ENCODE peak calls at places on chromosomes 4 and X, in ten cellular contexts. F is CD4-positive, alpha-beta T cell; Y is GM13977; H is AG09319; R is RWPE1; O is A549; W is BE2C; B is nephron progenitor cell; P is fibroblast of mammary gland; K is kidney. C is an unnamed sample.

GRCh38 chrX:35289952-35290351 is 347.4 kb downstream of the FAM47B start:
- DNase-seq in B (no peak), R (no peak), P (no peak), Y (no peak), H (no peak), K (no peak), F (no peak), W (no peak), O (no peak), C (no peak)

GRCh38 chr4:84159767-84160166 is 339.3 kb downstream of the NKX6-1 start:
- DNase-seq in B (peak; percentile 44), F (no peak), W (peak; percentile 69), P (peak; percentile 5), O (peak; percentile 4), K (no peak), R (no peak), Y (no peak), H (no peak), C (peak; percentile 32)

GRCh38 chrX:118824173-118824782 is 654 bp downstream of the ZCCHC12 start:
- DNase-seq in R (no peak), P (no peak), Y (no peak), W (no peak), H (no peak), O (no peak), B (peak; percentile 48), K (no peak), F (no peak), C (peak; percentile 23)

GRCh38 chr4:12846368-12846767 is 637.8 kb downstream of the RAB28 start:
- DNase-seq in Y (no peak), W (no peak), O (no peak), F (no peak), P (no peak), K (no peak), B (no peak), R (no peak), H (no peak), C (no peak)

GRCh38 chr4:39976945-39977488 is 694 bp downstream of the PDS5A start:
- DNase-seq in B (peak; percentile 59), F (peak; percentile 41), H (no peak), O (peak; percentile 17), P (no peak), K (peak; percentile 88), R (peak; percentile 17), W (peak; percentile 49), Y (peak; percentile 53), C (peak; percentile 36)

GRCh38 chr4:111174331-111174730 is 551.5 kb upstream of the PITX2 start:
- DNase-seq in K (no peak), B (no peak), W (no peak), F (no peak), R (no peak), O (no peak), Y (no peak), P (no peak), H (no peak), C (no peak)

GRCh38 chr4:5041609-5042234 is 9.6 kb upstream of the STK32B start:
- DNase-seq in F (no peak), R (no peak), O (no peak), Y (no peak), W (no peak), P (no peak), B (no peak), K (no peak), H (no peak), C (no peak)

GRCh38 chrX:13669246-13669689 is 16.3 kb downstream of the TCEANC start:
- DNase-seq in F (peak; percentile 10), P (peak; percentile 98), K (peak; percentile 80), R (peak; percentile 69), W (no peak), Y (peak; percentile 42), O (peak; percentile 87), H (peak; percentile 90), B (no peak), C (no peak)

GRCh38 chrX:16633754-16634153 is 16.2 kb upstream of the S100G start:
- DNase-seq in B (no peak), O (no peak), K (no peak), W (no peak), R (no peak), Y (no peak), F (no peak), H (no peak), P (peak; percentile 14), C (no peak)

GRCh38 chrX:134801267-134801666 is 143.0 kb upstream of the PLAC1 start:
- DNase-seq in B (no peak), K (no peak), F (no peak), H (no peak), W (peak; percentile 15), Y (no peak), R (no peak), O (peak; percentile 10), P (no peak), C (no peak)

DNA sequence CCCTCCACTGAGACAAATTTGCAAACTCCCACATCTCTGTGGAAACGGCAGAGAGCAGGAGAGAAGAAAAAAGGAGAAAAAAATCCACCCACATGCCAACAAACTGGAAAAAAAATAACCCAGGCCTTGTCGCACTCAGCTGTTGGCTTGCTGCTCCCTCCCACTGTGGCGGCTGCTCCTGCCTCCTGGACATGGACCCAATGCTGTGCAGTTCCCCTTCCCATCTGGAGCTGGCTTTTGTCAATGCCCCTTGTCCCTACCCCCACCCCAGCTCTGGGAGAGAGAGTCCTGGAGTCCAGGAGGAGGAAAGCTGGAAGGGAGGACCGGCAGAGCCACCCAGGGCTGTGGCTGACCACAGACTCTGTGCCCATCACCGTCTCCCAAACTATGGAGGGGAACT is 50.8 kb upstream of the IQSEC2 start:
- DNase-seq in H (no peak), W (no peak), B (no peak), K (no peak), O (no peak), Y (no peak), R (no peak), F (no peak), P (no peak), C (no peak)
- TF ChIP-seq CTCF in H (no peak), W (no peak), B (no peak), K (no peak), O (no peak), Y (no peak), R (no peak), F (no peak), P (no peak), C (no peak)

GRCh38 chr4:186727149-186727976 is 3.7 kb upstream of the FAT1 start:
- DNase-seq in Y (no peak), B (peak; percentile 12), K (no peak), R (no peak), H (no peak), F (no peak), P (peak; percentile 25), O (peak; percentile 47), W (no peak), C (no peak)

GRCh38 chr4:186726440-186727148 is 2.9 kb upstream of the FAT1 start:
- DNase-seq in B (peak; percentile 89), R (peak; percentile 88), F (no peak), K (peak; percentile 89), P (peak; percentile 61), O (peak; percentile 81), Y (no peak), W (peak; percentile 48), H (peak; percentile 50), C (peak; percentile 71)

GRCh38 chr4:186728631-186729271 is 5.1 kb upstream of the FAT1 start:
- DNase-seq in R (peak; percentile 79), W (no peak), K (no peak), F (no peak), O (peak; percentile 50), B (no peak), Y (no peak), P (peak; percentile 7), H (no peak), C (no peak)

GRCh38 chr4:186729856-186730255 is 6.2 kb upstream of the FAT1 start:
- DNase-seq in R (no peak), B (no peak), F (no peak), Y (no peak), O (no peak), H (no peak), P (no peak), W (no peak), K (no peak), C (no peak)

GRCh38 chr4:186727977-186728519 is 4.4 kb upstream of the FAT1 start:
- DNase-seq in B (peak; percentile 29), H (no peak), P (peak; percentile 34), F (no peak), W (no peak), O (peak; percentile 72), R (peak; percentile 26), K (no peak), Y (no peak), C (no peak)
- TF ChIP-seq CTCF in B (no peak), H (no peak), P (no peak), F (no peak), W (no peak), O (peak; percentile 29), R (peak; percentile 40), K (peak; percentile 24), Y (no peak), C (no peak)

DNA sequence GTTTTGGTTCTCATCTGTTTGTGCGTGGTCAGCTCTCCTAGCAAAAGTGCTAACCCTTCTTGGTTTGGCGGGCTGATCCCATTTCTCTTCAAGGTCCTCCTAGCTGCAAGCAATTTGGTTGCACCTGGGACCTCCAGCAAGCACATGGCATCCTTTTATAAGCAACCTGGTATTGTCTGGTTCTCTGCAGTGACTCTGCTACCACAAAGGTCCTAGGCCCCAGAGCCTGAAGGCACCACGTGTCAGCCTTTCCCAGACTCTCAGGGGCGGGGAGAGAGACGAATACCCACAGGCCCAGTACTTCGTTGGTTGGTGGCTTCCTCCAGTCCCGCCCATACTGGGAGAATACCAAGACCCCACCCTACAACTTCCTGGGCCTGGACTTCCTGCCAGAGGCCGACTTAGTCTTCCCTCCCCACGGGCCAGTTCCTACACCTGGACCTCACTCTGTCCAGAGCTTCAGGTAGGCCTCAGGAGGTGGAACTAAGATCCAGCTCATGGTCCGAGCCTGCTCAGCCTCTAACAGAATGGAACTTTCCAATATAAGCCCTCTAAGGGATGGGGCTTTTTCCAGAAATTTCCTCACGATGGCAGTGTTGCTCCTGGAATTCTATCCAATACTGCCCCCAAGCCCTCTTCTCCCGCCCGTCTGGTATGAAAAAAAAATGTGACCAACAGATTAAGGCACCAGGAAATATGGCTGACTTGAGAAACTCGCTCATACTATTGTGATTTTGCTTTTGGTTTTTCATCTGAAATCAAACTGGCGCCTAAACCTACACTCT is 192.5 kb upstream of the STK26 start:
- DNase-seq in R (peak; percentile 1), P (peak; percentile 68), B (peak; percentile 80), K (peak; percentile 86), H (peak; percentile 37), Y (no peak), F (peak; percentile 33), O (peak; percentile 75), W (peak; percentile 84), C (peak; percentile 79)
- TF ChIP-seq CTCF in R (no peak), P (peak; percentile 35), B (peak; percentile 62), K (peak; percentile 44), H (peak; percentile 49), Y (peak; percentile 25), F (no peak), O (peak; percentile 33), W (peak; percentile 67), C (peak; percentile 78)

GRCh38 chrX:69279234-69279633 is 114.0 kb upstream of the PJA1 start:
- DNase-seq in O (no peak), B (no peak), Y (no peak), H (no peak), F (no peak), K (no peak), W (no peak), R (no peak), P (no peak), C (no peak)
- TF ChIP-seq CTCF in O (no peak), B (no peak), Y (no peak), H (no peak), F (no peak), K (no peak), W (no peak), R (no peak), P (no peak), C (no peak)